ENCODE peak calls at places on chromosomes 4 and X, in four cellular contexts. V is RPMI8226; S is CD8-positive, alpha-beta memory T cell; D is COR-L47. G is an unnamed sample.

GRCh38 chr4:68855771-68856170 is 40.0 kb downstream of the UGT2B10 start:
- DNase-seq in V (no peak), S (no peak), D (no peak), G (no peak)

GRCh38 chrX:123920065-123920785 is 41.3 kb upstream of the STAG2 start:
- DNase-seq in V (no peak), S (no peak), D (no peak), G (peak; percentile 68)

GRCh38 chr4:17667653-17668201 is 53.3 kb downstream of the MED28 start:
- DNase-seq in V (no peak), S (no peak), D (no peak), G (no peak)

GRCh38 chrX:15207384-15207783 is 62.5 kb downstream of the ASB9 start:
- DNase-seq in V (no peak), S (no peak), D (no peak), G (no peak)

GRCh38 chr4:4443821-4444220 is 56.9 kb downstream of the NSG1 start:
- DNase-seq in V (no peak), S (no peak), D (no peak), G (peak; percentile 47)

GRCh38 chrX:14056201-14056600 is 26.5 kb upstream of the GEMIN8 start:
- DNase-seq in V (no peak), S (no peak), D (no peak), G (no peak)

GRCh38 chr4:48031802-48032525 is 15.4 kb downstream of the NIPAL1 start:
- DNase-seq in V (no peak), S (no peak), D (no peak), G (peak; percentile 66)

GRCh38 chr4:41792166-41792565 is 43.6 kb upstream of the PHOX2B start:
- DNase-seq in V (no peak), S (no peak), D (no peak), G (no peak)

GRCh38 chrX:21779095-21779494 is 21.2 kb upstream of the SMPX start:
- DNase-seq in V (no peak), S (no peak), D (no peak), G (no peak)

GRCh38 chr4:169311643-169312365 is 41.0 kb upstream of the SH3RF1 start:
- DNase-seq in V (peak; percentile 29), S (no peak), D (peak; percentile 43), G (peak; percentile 56)

GRCh38 chrX:18098704-18099103 is 122.0 kb downstream of the BEND2 start:
- DNase-seq in V (no peak), S (no peak), D (no peak), G (no peak)

GRCh38 chr4:187666634-187667033 is 328.9 kb upstream of the ZFP42 start:
- DNase-seq in V (no peak), S (no peak), D (no peak), G (peak; percentile 21)

GRCh38 chrX:7202206-7202605 is 54.3 kb upstream of the PUDP start:
- DNase-seq in V (no peak), S (no peak), D (no peak), G (peak; percentile 11)

GRCh38 chr4:2937146-2937857 is 25.9 kb downstream of the NOP14 start:
- DNase-seq in V (no peak), S (no peak), D (no peak), G (no peak)

GRCh38 chr4:173990126-173990878 is 293.2 kb downstream of the FBXO8 start:
- DNase-seq in V (peak; percentile 13), S (no peak), D (peak; percentile 21), G (peak; percentile 83)

GRCh38 chr4:7365472-7366179 is 69.1 kb downstream of the PSAPL1 start:
- DNase-seq in V (peak; percentile 77), S (no peak), D (peak; percentile 99), G (no peak)

GRCh38 chrX:104108955-104109354 is 3.4 kb upstream of the ZCCHC18 start:
- DNase-seq in V (no peak), S (no peak), D (no peak), G (no peak)

GRCh38 chrX:120426599-120426998 is 42.5 kb downstream of the LAMP2 start:
- DNase-seq in V (no peak), S (no peak), D (no peak), G (no peak)

GRCh38 chrX:34918091-34918736 is 24.4 kb upstream of the FAM47B start:
- DNase-seq in V (no peak), S (no peak), D (no peak), G (peak; percentile 65)

GRCh38 chr4:110663738-110664444 is 41.0 kb upstream of the PITX2 start:
- DNase-seq in V (no peak), S (no peak), D (no peak), G (peak; percentile 63)

GRCh38 chr4:110916505-110916904 is 293.6 kb upstream of the PITX2 start:
- DNase-seq in V (no peak), S (no peak), D (no peak), G (no peak)

GRCh38 chrX:53685711-53686110 is 808 bp downstream of the HUWE1 start:
- DNase-seq in V (peak; percentile 12), S (no peak), D (no peak), G (no peak)

GRCh38 chr4:5162909-5163508 is 111.7 kb downstream of the STK32B start:
- DNase-seq in V (no peak), S (no peak), D (no peak), G (no peak)

GRCh38 chr4:4610672-4611071 is 68.8 kb upstream of the STX18 start:
- DNase-seq in V (no peak), S (no peak), D (no peak), G (no peak)